ENCODE peak calls at places on chromosomes 6 and 20, in ten cellular contexts. One of them, this sample, is unnamed. For H3K9me3, the result is how much of the 10 kb centered on the place peaks cover.

GRCh38 chr20:41426361-41426900 is 59.8 kb upstream of the EMILIN3 start:
- DNase-seq in BE2C: no peak
- DNase-seq in lower lobe of right lung: no peak
- DNase-seq in colonic mucosa: no peak
- DNase-seq in psoas muscle: no peak
- DNase-seq in ovary: no peak
- DNase-seq in AG04450: no peak
- DNase-seq in aorta: no peak
- DNase-seq in left ventricle myocardium inferior: no peak
- DNase-seq in mesenchymal stem cell: no peak
- DNase-seq in this sample: no peak

GRCh38 chr20:25239387-25240370 is 8.2 kb upstream of the PYGB start:
- DNase-seq in BE2C: no peak
- DNase-seq in lower lobe of right lung: no peak
- DNase-seq in colonic mucosa: no peak
- DNase-seq in psoas muscle: no peak
- DNase-seq in ovary: no peak
- DNase-seq in AG04450: no peak
- DNase-seq in aorta: no peak
- DNase-seq in left ventricle myocardium inferior: no peak
- DNase-seq in mesenchymal stem cell: no peak
- DNase-seq in this sample: no peak

GRCh38 chr20:57482148-57482547 is 42.8 kb downstream of the CTCFL start:
- DNase-seq in BE2C: no peak
- DNase-seq in lower lobe of right lung: no peak
- DNase-seq in colonic mucosa: no peak
- DNase-seq in psoas muscle: no peak
- DNase-seq in ovary: no peak
- DNase-seq in AG04450: no peak
- DNase-seq in aorta: no peak
- DNase-seq in left ventricle myocardium inferior: no peak
- DNase-seq in mesenchymal stem cell: no peak
- DNase-seq in this sample: no peak

GRCh38 chr20:35702051-35702823 is 3.0 kb downstream of the ROMO1 start:
- DNase-seq in BE2C: no peak
- DNase-seq in lower lobe of right lung: no peak
- DNase-seq in colonic mucosa: no peak
- DNase-seq in psoas muscle: no peak
- DNase-seq in ovary: no peak
- DNase-seq in AG04450: peak
- DNase-seq in aorta: no peak
- DNase-seq in left ventricle myocardium inferior: no peak
- DNase-seq in mesenchymal stem cell: peak
- DNase-seq in this sample: no peak

GRCh38 chr20:22796465-22797077 is 212.2 kb upstream of the FOXA2 start:
- DNase-seq in BE2C: no peak
- DNase-seq in lower lobe of right lung: no peak
- DNase-seq in colonic mucosa: no peak
- DNase-seq in psoas muscle: no peak
- DNase-seq in ovary: no peak
- DNase-seq in AG04450: peak
- DNase-seq in aorta: no peak
- DNase-seq in left ventricle myocardium inferior: no peak
- DNase-seq in mesenchymal stem cell: peak
- DNase-seq in this sample: no peak

GRCh38 chr6:89251976-89252375 is 34.8 kb upstream of the GABRR1 start:
- DNase-seq in BE2C: no peak
- DNase-seq in lower lobe of right lung: no peak
- DNase-seq in colonic mucosa: no peak
- DNase-seq in psoas muscle: no peak
- DNase-seq in ovary: no peak
- DNase-seq in AG04450: no peak
- DNase-seq in aorta: no peak
- DNase-seq in left ventricle myocardium inferior: no peak
- DNase-seq in mesenchymal stem cell: no peak
- DNase-seq in this sample: no peak

GRCh38 chr20:49608752-49609670 is 41.1 kb upstream of the PTGIS start:
- DNase-seq in BE2C: peak
- DNase-seq in lower lobe of right lung: peak
- DNase-seq in colonic mucosa: peak
- DNase-seq in psoas muscle: peak
- DNase-seq in ovary: peak
- DNase-seq in AG04450: no peak
- DNase-seq in aorta: peak
- DNase-seq in left ventricle myocardium inferior: peak
- DNase-seq in mesenchymal stem cell: peak
- DNase-seq in this sample: peak

GRCh38 chr6:150491796-150492142 is 107.9 kb upstream of the PLEKHG1 start:
- DNase-seq in BE2C: no peak
- DNase-seq in lower lobe of right lung: no peak
- DNase-seq in colonic mucosa: no peak
- DNase-seq in psoas muscle: no peak
- DNase-seq in ovary: no peak
- DNase-seq in AG04450: no peak
- DNase-seq in aorta: no peak
- DNase-seq in left ventricle myocardium inferior: no peak
- DNase-seq in mesenchymal stem cell: no peak
- DNase-seq in this sample: no peak

GRCh38 chr20:56554869-56555268 is 21.8 kb downstream of the FAM209B start:
- DNase-seq in BE2C: peak
- DNase-seq in lower lobe of right lung: no peak
- DNase-seq in colonic mucosa: peak
- DNase-seq in psoas muscle: no peak
- DNase-seq in ovary: peak
- DNase-seq in AG04450: peak
- DNase-seq in aorta: no peak
- DNase-seq in left ventricle myocardium inferior: no peak
- DNase-seq in mesenchymal stem cell: peak
- DNase-seq in this sample: no peak

GRCh38 chr20:40087496-40087895 is 601.5 kb downstream of the MAFB start:
- DNase-seq in BE2C: no peak
- DNase-seq in lower lobe of right lung: no peak
- DNase-seq in colonic mucosa: no peak
- DNase-seq in psoas muscle: no peak
- DNase-seq in ovary: no peak
- DNase-seq in AG04450: no peak
- DNase-seq in aorta: no peak
- DNase-seq in left ventricle myocardium inferior: no peak
- DNase-seq in mesenchymal stem cell: no peak
- DNase-seq in this sample: no peak
- H3K4me3 ChIP-seq in BE2C: no peak
- H3K4me3 ChIP-seq in lower lobe of right lung: no peak
- H3K4me3 ChIP-seq in colonic mucosa: no peak
- H3K4me3 ChIP-seq in psoas muscle: no peak
- H3K4me3 ChIP-seq in ovary: no peak
- H3K4me3 ChIP-seq in AG04450: no peak
- H3K4me3 ChIP-seq in aorta: no peak
- H3K4me3 ChIP-seq in left ventricle myocardium inferior: no peak
- H3K4me3 ChIP-seq in mesenchymal stem cell: no peak
- H3K4me3 ChIP-seq in this sample: no peak

GRCh38 chr20:61757-62156 is 25.7 kb upstream of the DEFB125 start:
- DNase-seq in BE2C: no peak
- DNase-seq in lower lobe of right lung: no peak
- DNase-seq in colonic mucosa: no peak
- DNase-seq in psoas muscle: no peak
- DNase-seq in ovary: no peak
- DNase-seq in AG04450: no peak
- DNase-seq in aorta: no peak
- DNase-seq in left ventricle myocardium inferior: no peak
- DNase-seq in mesenchymal stem cell: no peak
- DNase-seq in this sample: no peak
- H3K9me3 ChIP-seq in BE2C: under half
- H3K9me3 ChIP-seq in lower lobe of right lung: under half
- H3K9me3 ChIP-seq in colonic mucosa: under half
- H3K9me3 ChIP-seq in psoas muscle: under half
- H3K9me3 ChIP-seq in ovary: under half
- H3K9me3 ChIP-seq in AG04450: half or more
- H3K9me3 ChIP-seq in aorta: under half
- H3K9me3 ChIP-seq in left ventricle myocardium inferior: under half
- H3K9me3 ChIP-seq in mesenchymal stem cell: under half
- H3K9me3 ChIP-seq in this sample: under half

DNA sequence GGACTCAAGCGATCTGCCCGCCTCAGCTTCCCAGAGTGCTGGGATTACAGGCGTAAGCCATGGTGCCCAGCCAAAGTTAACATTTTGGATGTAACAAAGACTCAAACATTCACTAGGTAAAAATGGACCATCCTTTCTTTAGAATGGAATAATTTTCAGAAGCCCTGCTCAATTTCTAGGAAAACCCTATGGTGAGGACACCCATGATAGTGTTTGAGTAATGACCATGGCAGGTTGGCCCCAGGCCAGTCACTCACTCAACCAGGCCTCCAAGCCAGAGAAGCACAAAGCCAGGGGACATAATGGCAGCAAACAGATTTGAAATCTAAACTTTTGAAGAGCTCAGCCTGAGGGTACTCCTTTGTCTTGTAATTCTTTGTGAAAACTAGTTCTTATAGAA is 59.9 kb upstream of the GPR6 start:
- DNase-seq in BE2C: no peak
- DNase-seq in lower lobe of right lung: no peak
- DNase-seq in colonic mucosa: no peak
- DNase-seq in psoas muscle: no peak
- DNase-seq in ovary: no peak
- DNase-seq in AG04450: no peak
- DNase-seq in aorta: no peak
- DNase-seq in left ventricle myocardium inferior: no peak
- DNase-seq in mesenchymal stem cell: no peak
- DNase-seq in this sample: no peak
- H3K4me3 ChIP-seq in BE2C: no peak
- H3K4me3 ChIP-seq in lower lobe of right lung: no peak
- H3K4me3 ChIP-seq in colonic mucosa: no peak
- H3K4me3 ChIP-seq in psoas muscle: no peak
- H3K4me3 ChIP-seq in ovary: no peak
- H3K4me3 ChIP-seq in AG04450: no peak
- H3K4me3 ChIP-seq in aorta: no peak
- H3K4me3 ChIP-seq in left ventricle myocardium inferior: no peak
- H3K4me3 ChIP-seq in mesenchymal stem cell: no peak
- H3K4me3 ChIP-seq in this sample: no peak

GRCh38 chr6:7978736-7979135 is 68.1 kb upstream of the TXNDC5 start:
- DNase-seq in BE2C: no peak
- DNase-seq in lower lobe of right lung: no peak
- DNase-seq in colonic mucosa: no peak
- DNase-seq in psoas muscle: no peak
- DNase-seq in ovary: no peak
- DNase-seq in AG04450: no peak
- DNase-seq in aorta: no peak
- DNase-seq in left ventricle myocardium inferior: no peak
- DNase-seq in mesenchymal stem cell: no peak
- DNase-seq in this sample: no peak
- H3K9me3 ChIP-seq in BE2C: under half
- H3K9me3 ChIP-seq in lower lobe of right lung: under half
- H3K9me3 ChIP-seq in colonic mucosa: under half
- H3K9me3 ChIP-seq in psoas muscle: under half
- H3K9me3 ChIP-seq in ovary: under half
- H3K9me3 ChIP-seq in AG04450: under half
- H3K9me3 ChIP-seq in aorta: under half
- H3K9me3 ChIP-seq in left ventricle myocardium inferior: under half
- H3K9me3 ChIP-seq in mesenchymal stem cell: under half
- H3K9me3 ChIP-seq in this sample: under half

GRCh38 chr20:50783903-50784302 is 11.0 kb upstream of the BCAS4 start:
- DNase-seq in BE2C: no peak
- DNase-seq in lower lobe of right lung: peak
- DNase-seq in colonic mucosa: no peak
- DNase-seq in psoas muscle: peak
- DNase-seq in ovary: no peak
- DNase-seq in AG04450: no peak
- DNase-seq in aorta: no peak
- DNase-seq in left ventricle myocardium inferior: no peak
- DNase-seq in mesenchymal stem cell: no peak
- DNase-seq in this sample: no peak
- H3K4me3 ChIP-seq in BE2C: no peak
- H3K4me3 ChIP-seq in lower lobe of right lung: no peak
- H3K4me3 ChIP-seq in colonic mucosa: no peak
- H3K4me3 ChIP-seq in psoas muscle: no peak
- H3K4me3 ChIP-seq in ovary: no peak
- H3K4me3 ChIP-seq in AG04450: no peak
- H3K4me3 ChIP-seq in aorta: no peak
- H3K4me3 ChIP-seq in left ventricle myocardium inferior: no peak
- H3K4me3 ChIP-seq in mesenchymal stem cell: no peak
- H3K4me3 ChIP-seq in this sample: no peak

DNA sequence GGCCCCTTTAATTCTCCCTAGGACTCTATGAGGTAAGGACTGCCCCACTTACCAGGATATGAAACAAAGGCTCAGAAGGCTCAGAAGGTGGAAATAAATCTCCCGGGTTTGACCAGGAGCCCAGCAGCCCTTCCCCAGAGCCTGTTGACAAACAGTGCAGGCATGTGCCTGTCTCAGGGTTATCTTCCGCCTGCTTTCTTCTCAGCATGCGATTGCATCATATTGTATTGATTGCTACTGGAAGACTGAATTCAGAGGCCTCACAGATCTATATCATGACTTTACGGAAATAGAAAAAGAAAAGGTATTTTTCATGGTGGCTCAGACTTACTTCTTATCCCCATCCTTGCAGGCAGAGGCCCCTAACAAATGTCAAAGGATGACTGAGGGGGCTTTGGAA is 92.7 kb downstream of the PHACTR3 start:
- DNase-seq in BE2C: no peak
- DNase-seq in lower lobe of right lung: no peak
- DNase-seq in colonic mucosa: no peak
- DNase-seq in psoas muscle: no peak
- DNase-seq in ovary: no peak
- DNase-seq in AG04450: no peak
- DNase-seq in aorta: no peak
- DNase-seq in left ventricle myocardium inferior: no peak
- DNase-seq in mesenchymal stem cell: no peak
- DNase-seq in this sample: no peak
- H3K9me3 ChIP-seq in BE2C: under half
- H3K9me3 ChIP-seq in lower lobe of right lung: under half
- H3K9me3 ChIP-seq in colonic mucosa: under half
- H3K9me3 ChIP-seq in psoas muscle: under half
- H3K9me3 ChIP-seq in ovary: under half
- H3K9me3 ChIP-seq in AG04450: under half
- H3K9me3 ChIP-seq in aorta: under half
- H3K9me3 ChIP-seq in left ventricle myocardium inferior: under half
- H3K9me3 ChIP-seq in mesenchymal stem cell: under half
- H3K9me3 ChIP-seq in this sample: under half

GRCh38 chr6:45532626-45533258 is 155.0 kb upstream of the SUPT3H start:
- DNase-seq in BE2C: no peak
- DNase-seq in lower lobe of right lung: no peak
- DNase-seq in colonic mucosa: no peak
- DNase-seq in psoas muscle: no peak
- DNase-seq in ovary: no peak
- DNase-seq in AG04450: no peak
- DNase-seq in aorta: no peak
- DNase-seq in left ventricle myocardium inferior: no peak
- DNase-seq in mesenchymal stem cell: peak
- DNase-seq in this sample: no peak
- H3K4me3 ChIP-seq in BE2C: no peak
- H3K4me3 ChIP-seq in lower lobe of right lung: peak
- H3K4me3 ChIP-seq in colonic mucosa: no peak
- H3K4me3 ChIP-seq in psoas muscle: peak
- H3K4me3 ChIP-seq in ovary: no peak
- H3K4me3 ChIP-seq in AG04450: peak
- H3K4me3 ChIP-seq in aorta: no peak
- H3K4me3 ChIP-seq in left ventricle myocardium inferior: peak
- H3K4me3 ChIP-seq in mesenchymal stem cell: peak
- H3K4me3 ChIP-seq in this sample: peak

DNA sequence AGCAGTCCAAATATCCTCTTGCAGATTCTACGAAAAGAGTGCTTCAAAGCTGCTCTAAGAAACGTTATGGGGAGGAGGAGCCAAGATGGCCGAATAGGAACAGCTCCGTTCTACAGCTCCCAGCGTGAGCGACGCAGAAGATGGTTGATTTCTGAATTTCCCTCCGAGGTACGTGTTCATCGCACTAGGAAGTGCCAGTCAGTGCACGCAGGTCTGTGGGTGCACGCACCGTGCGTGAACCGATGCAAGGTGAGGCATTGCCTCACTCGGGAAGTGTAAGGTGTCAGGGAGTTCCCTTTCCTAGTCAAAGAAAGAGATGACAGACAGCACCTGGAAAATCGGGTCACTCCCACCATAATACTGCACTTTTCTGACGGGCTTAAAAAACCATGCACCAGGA is 272.1 kb upstream of the DEFB115 start:
- DNase-seq in BE2C: no peak
- DNase-seq in lower lobe of right lung: peak
- DNase-seq in colonic mucosa: no peak
- DNase-seq in psoas muscle: peak
- DNase-seq in ovary: no peak
- DNase-seq in AG04450: no peak
- DNase-seq in aorta: no peak
- DNase-seq in left ventricle myocardium inferior: no peak
- DNase-seq in mesenchymal stem cell: no peak
- DNase-seq in this sample: no peak
- H3K9me3 ChIP-seq in BE2C: under half
- H3K9me3 ChIP-seq in lower lobe of right lung: under half
- H3K9me3 ChIP-seq in colonic mucosa: under half
- H3K9me3 ChIP-seq in psoas muscle: under half
- H3K9me3 ChIP-seq in ovary: under half
- H3K9me3 ChIP-seq in AG04450: under half
- H3K9me3 ChIP-seq in aorta: under half
- H3K9me3 ChIP-seq in left ventricle myocardium inferior: under half
- H3K9me3 ChIP-seq in mesenchymal stem cell: under half
- H3K9me3 ChIP-seq in this sample: under half